ENCODE peak calls at places on chromosomes 2 and 18, in eight cellular contexts. I, G, E, H, Z, D, P and N are unnamed samples.

GRCh38 chr2:149365826-149366583 is 35.6 kb downstream of the LYPD6 start:
- DNase-seq in E (no peak), G (peak), I (no peak), Z (no peak), D (no peak), P (peak), H (no peak), N (no peak)

GRCh38 chr2:224584111-224584764 is 925 bp downstream of the CUL3 start:
- DNase-seq in I (peak), G (peak), Z (peak), P (no peak), D (no peak), E (peak), H (peak), N (peak)

GRCh38 chr2:191501390-191502168 is 176.4 kb upstream of the NABP1 start:
- DNase-seq in G (peak), P (no peak), I (no peak), H (no peak), E (peak), D (no peak), Z (no peak), N (no peak)

GRCh38 chr18:9323750-9324445 is 10.7 kb upstream of the TWSG1 start:
- DNase-seq in P (no peak), Z (no peak), D (no peak), I (no peak), E (peak), G (peak), H (no peak), N (no peak)

GRCh38 chr2:150144546-150145305 is 342.7 kb downstream of the RND3 start:
- DNase-seq in H (no peak), Z (no peak), G (peak), I (no peak), E (peak), P (no peak), D (no peak), N (no peak)

GRCh38 chr2:95345415-95346235 is 48.5 kb downstream of the KCNIP3 start:
- DNase-seq in E (peak), Z (no peak), H (peak), P (peak), I (peak), G (peak), D (peak), N (no peak)

GRCh38 chr18:24515721-24516120 is 55.3 kb downstream of the HRH4 start:
- DNase-seq in G (no peak), H (no peak), P (no peak), D (no peak), Z (no peak), E (no peak), I (no peak), N (no peak)

GRCh38 chr2:152486048-152486736 is 151.2 kb downstream of the FMNL2 start:
- DNase-seq in Z (no peak), E (peak), H (no peak), D (no peak), G (peak), P (no peak), I (no peak), N (no peak)

GRCh38 chr2:113977660-113978523 is 88.0 kb downstream of the ACTR3 start:
- DNase-seq in I (peak), P (no peak), H (no peak), D (no peak), Z (no peak), G (peak), E (peak), N (no peak)

GRCh38 chr2:20806286-20806685 is 16.6 kb downstream of the LDAH start:
- DNase-seq in Z (no peak), D (no peak), G (no peak), I (no peak), H (no peak), P (no peak), E (no peak), N (no peak)

GRCh38 chr2:33229646-33230045 is 246.8 kb upstream of the RASGRP3 start:
- DNase-seq in G (no peak), H (no peak), D (no peak), P (no peak), Z (no peak), I (no peak), E (no peak), N (no peak)

GRCh38 chr2:205474746-205475145 is 207.6 kb upstream of the NRP2 start:
- DNase-seq in G (no peak), P (no peak), I (no peak), D (no peak), H (no peak), E (peak), Z (no peak), N (no peak)

GRCh38 chr2:134917958-134918517 is 584 bp upstream of the CCNT2 start:
- DNase-seq in G (no peak), D (no peak), P (peak), Z (no peak), E (no peak), I (peak), H (peak), N (no peak)

GRCh38 chr2:105852066-105852465 is 107.4 kb downstream of the NCK2 start:
- DNase-seq in E (no peak), P (no peak), H (no peak), G (no peak), Z (no peak), I (no peak), D (no peak), N (no peak)

GRCh38 chr18:75257596-75257995 is 47.0 kb downstream of the TSHZ1 start:
- DNase-seq in I (no peak), P (no peak), G (no peak), Z (no peak), E (peak), H (no peak), D (no peak), N (no peak)

GRCh38 chr2:206276169-206276927 is 1.9 kb downstream of the ZDBF2 start:
- DNase-seq in I (no peak), D (no peak), G (no peak), E (no peak), H (no peak), Z (no peak), P (no peak), N (no peak)